ENCODE peak calls at places on chromosomes 7 and 10, in six cellular contexts. P is AG04450, X is GM06990, E is fibroblast of pulmonary artery, Y is nephron progenitor cell, K is AG10803. I is an unnamed sample.

GRCh38 chr10:69855346-69856163 is 53.8 kb downstream of the COL13A1 start:
- DNase-seq in X (no peak), K (no peak), Y (no peak), E (no peak), P (no peak), I (no peak)

GRCh38 chr10:86034710-86035109 is 331.9 kb downstream of the GRID1 start:
- DNase-seq in P (no peak), Y (no peak), X (no peak), K (no peak), E (no peak), I (no peak)

GRCh38 chr7:54785261-54785660 is 26.2 kb upstream of the SEC61G start:
- DNase-seq in E (peak; percentile 8), Y (no peak), X (no peak), P (no peak), K (no peak), I (no peak)

GRCh38 chr7:5452937-5453540 is 29.4 kb upstream of the TNRC18 start:
- DNase-seq in K (peak; percentile 77), Y (peak; percentile 44), E (peak; percentile 83), P (peak; percentile 42), X (no peak), I (no peak)

GRCh38 chr7:102255501-102255900 is 31.2 kb upstream of the SH2B2 start:
- DNase-seq in P (no peak), E (no peak), Y (no peak), X (no peak), K (no peak), I (no peak)

GRCh38 chr7:128888756-128889095 is 21.8 kb downstream of the KCP start:
- DNase-seq in K (no peak), Y (no peak), P (no peak), X (no peak), E (no peak), I (no peak)

GRCh38 chr10:19815478-19816419 is 483 bp upstream of the PLXDC2 start:
- DNase-seq in K (no peak), X (no peak), E (peak; percentile 77), Y (peak; percentile 79), P (peak; percentile 16), I (no peak)

GRCh38 chr10:24952146-24952700 is at the start of gene PRTFDC1:
- DNase-seq in X (peak; percentile 59), P (no peak), E (no peak), Y (peak; percentile 30), K (no peak), I (peak; percentile 74)

DNA sequence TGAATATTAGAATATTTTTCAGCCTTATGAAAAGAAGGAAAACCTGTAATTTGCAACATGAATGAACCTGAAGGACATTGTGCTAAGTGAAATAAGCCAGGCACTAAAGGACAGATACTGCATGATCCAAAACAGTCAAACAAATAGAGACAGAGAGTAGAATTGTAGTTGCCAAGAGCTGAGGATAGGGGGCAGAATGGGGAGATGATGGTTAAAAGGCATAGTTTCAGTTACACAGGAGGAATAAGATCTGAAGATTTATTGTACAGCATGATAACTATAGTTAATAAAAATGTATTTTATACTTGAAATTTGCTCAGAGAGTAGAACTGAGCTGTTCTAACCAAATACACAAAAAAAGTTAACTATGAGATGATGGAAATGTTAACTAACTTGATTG is 149.0 kb upstream of the TMEM106B start:
- DNase-seq in K (no peak), X (no peak), Y (no peak), E (peak; percentile 12), P (no peak), I (no peak)
- TF ChIP-seq CTCF in K (no peak), X (peak; percentile 43), Y (no peak), E (peak; percentile 52), P (no peak), I (peak; percentile 15)

DNA sequence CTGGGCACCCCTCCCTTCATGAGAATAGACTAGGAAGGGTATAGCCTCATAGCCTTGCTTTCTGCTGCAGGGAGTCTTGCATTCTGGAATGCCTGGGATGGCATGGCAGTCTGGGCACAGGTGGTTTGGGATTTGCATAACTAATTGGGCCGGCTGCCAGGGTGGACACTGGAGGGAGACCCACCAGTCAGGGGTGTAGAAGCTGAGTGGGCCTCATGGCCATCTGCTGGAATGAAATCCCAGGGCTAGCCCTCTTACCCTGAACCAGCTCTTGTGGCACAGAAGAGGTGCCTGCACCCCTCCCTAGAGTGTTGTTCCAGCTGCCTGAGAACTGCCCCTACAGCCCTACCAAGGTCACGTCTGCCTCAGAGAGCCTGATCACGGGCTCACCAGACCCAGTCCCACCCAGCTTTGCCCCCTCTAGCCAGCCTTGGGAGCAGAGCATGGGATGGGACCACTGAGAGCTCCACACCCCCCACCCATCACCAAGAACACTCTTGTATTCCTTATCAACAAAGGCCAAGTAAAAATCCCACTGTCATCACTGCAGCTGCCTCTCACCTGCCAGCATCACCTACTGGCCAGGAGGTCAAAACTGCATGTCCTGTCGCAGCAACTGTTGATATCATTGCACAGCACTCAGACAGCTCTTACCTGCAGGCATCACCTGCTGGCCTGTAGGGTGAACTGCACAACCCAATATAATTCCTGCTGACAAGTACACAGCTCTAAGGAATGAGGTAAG is 148.9 kb downstream of the ZEB1 start:
- DNase-seq in K (no peak), Y (no peak), E (peak; percentile 33), P (no peak), X (no peak), I (peak; percentile 8)
- TF ChIP-seq CTCF in K (peak; percentile 27), Y (no peak), E (peak; percentile 51), P (peak; percentile 36), X (peak; percentile 33), I (no peak)

GRCh38 chr7:50229964-50230363 is 74.6 kb upstream of the IKZF1 start:
- DNase-seq in K (no peak), Y (no peak), P (no peak), E (peak; percentile 2), X (no peak), I (no peak)
- TF ChIP-seq CTCF in K (peak; percentile 19), Y (peak; percentile 43), P (peak; percentile 17), E (peak; percentile 20), X (peak; percentile 70), I (no peak)

DNA sequence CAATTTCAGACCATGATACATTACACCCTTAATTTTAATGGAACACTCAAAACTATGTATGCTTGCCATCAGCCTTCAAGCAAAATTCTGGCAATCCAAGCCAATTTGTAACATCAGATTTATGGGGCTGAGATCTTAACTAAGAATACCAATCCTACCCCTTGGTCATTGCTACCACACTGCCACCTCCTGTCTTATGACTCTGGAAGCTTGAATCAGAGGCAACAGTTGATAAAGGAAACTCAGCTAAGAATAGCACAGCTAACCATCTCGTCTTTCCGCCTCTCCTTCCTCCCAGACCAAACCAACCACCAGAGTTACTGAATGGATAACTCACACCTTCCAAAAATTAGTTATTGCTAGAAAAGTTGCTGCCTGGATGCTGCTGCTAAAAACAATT is 7.4 kb downstream of the IGF2BP3 start:
- DNase-seq in K (peak; percentile 44), E (peak; percentile 72), X (no peak), P (no peak), Y (no peak), I (no peak)
- TF ChIP-seq CTCF in K (peak; percentile 53), E (peak; percentile 47), X (peak; percentile 22), P (peak; percentile 32), Y (no peak), I (no peak)

GRCh38 chr10:61904711-61905445 is 3.4 kb downstream of the ARID5B start:
- DNase-seq in K (peak; percentile 67), X (no peak), Y (peak; percentile 5), E (peak; percentile 81), P (no peak), I (peak; percentile 66)
- TF ChIP-seq CTCF in K (peak; percentile 45), X (peak; percentile 36), Y (peak; percentile 14), E (peak; percentile 42), P (peak; percentile 44), I (peak; percentile 14)

GRCh38 chr10:13904053-13904452 is 317.3 kb downstream of the PRPF18 start:
- DNase-seq in X (no peak), E (no peak), Y (peak; percentile 35), P (no peak), K (no peak), I (no peak)
- TF ChIP-seq CTCF in X (no peak), E (no peak), Y (no peak), P (no peak), K (no peak), I (no peak)

I was measured in GM13976.